ENCODE peak calls at places on chromosomes 2 and 18, in seven cellular contexts. One of them, this sample, is unnamed.

GRCh38 chr2:40451926-40452605 is at the start of gene SLC8A1:
- DNase-seq in K562: no peak
- DNase-seq in HepG2: no peak
- DNase-seq in HCT116: no peak
- DNase-seq in GM12878: no peak
- DNase-seq in endothelial cell of umbilical vein: peak
- DNase-seq in H1: no peak
- DNase-seq in this sample: no peak

GRCh38 chr2:240898108-240898730 is 2.3 kb upstream of the MAB21L4 start:
- DNase-seq in H1: no peak
- DNase-seq in HepG2: no peak
- DNase-seq in GM12878: no peak
- DNase-seq in HCT116: no peak
- DNase-seq in endothelial cell of umbilical vein: peak
- DNase-seq in K562: no peak
- DNase-seq in this sample: no peak

GRCh38 chr2:46298522-46299351 is 1.5 kb downstream of the EPAS1 start:
- DNase-seq in HepG2: no peak
- DNase-seq in H1: no peak
- DNase-seq in endothelial cell of umbilical vein: peak
- DNase-seq in GM12878: no peak
- DNase-seq in HCT116: no peak
- DNase-seq in K562: peak
- DNase-seq in this sample: no peak

GRCh38 chr18:79515944-79516351 is 120.2 kb downstream of the NFATC1 start:
- DNase-seq in K562: no peak
- DNase-seq in H1: no peak
- DNase-seq in GM12878: no peak
- DNase-seq in endothelial cell of umbilical vein: no peak
- DNase-seq in HepG2: peak
- DNase-seq in HCT116: no peak
- DNase-seq in this sample: no peak

GRCh38 chr18:27839141-27839540 is 337.8 kb downstream of the CDH2 start:
- DNase-seq in endothelial cell of umbilical vein: peak
- DNase-seq in K562: no peak
- DNase-seq in HepG2: peak
- DNase-seq in GM12878: no peak
- DNase-seq in HCT116: no peak
- DNase-seq in H1: no peak
- DNase-seq in this sample: no peak

GRCh38 chr2:9768388-9768787 is 74.9 kb upstream of the TAF1B start:
- DNase-seq in K562: peak
- DNase-seq in H1: peak
- DNase-seq in GM12878: no peak
- DNase-seq in HCT116: no peak
- DNase-seq in HepG2: peak
- DNase-seq in endothelial cell of umbilical vein: no peak
- DNase-seq in this sample: no peak

GRCh38 chr2:55862673-55863390 is 60.8 kb downstream of the EFEMP1 start:
- DNase-seq in endothelial cell of umbilical vein: peak
- DNase-seq in HepG2: no peak
- DNase-seq in K562: no peak
- DNase-seq in GM12878: no peak
- DNase-seq in HCT116: no peak
- DNase-seq in H1: no peak
- DNase-seq in this sample: no peak

GRCh38 chr18:23453657-23454011 is 547 bp downstream of the RIOK3 start:
- DNase-seq in K562: no peak
- DNase-seq in HCT116: no peak
- DNase-seq in endothelial cell of umbilical vein: peak
- DNase-seq in GM12878: no peak
- DNase-seq in H1: no peak
- DNase-seq in HepG2: peak
- DNase-seq in this sample: no peak

GRCh38 chr18:58398648-58399398 is 230.1 kb downstream of the ALPK2 start:
- DNase-seq in GM12878: no peak
- DNase-seq in endothelial cell of umbilical vein: no peak
- DNase-seq in HepG2: peak
- DNase-seq in H1: no peak
- DNase-seq in K562: no peak
- DNase-seq in HCT116: no peak
- DNase-seq in this sample: no peak

GRCh38 chr2:99998981-99999380 is 143.4 kb downstream of the AFF3 start:
- DNase-seq in H1: no peak
- DNase-seq in HCT116: no peak
- DNase-seq in GM12878: no peak
- DNase-seq in K562: no peak
- DNase-seq in endothelial cell of umbilical vein: no peak
- DNase-seq in HepG2: no peak
- DNase-seq in this sample: no peak

GRCh38 chr18:50569930-50570329 is 10.0 kb downstream of the MAPK4 start:
- DNase-seq in HCT116: no peak
- DNase-seq in GM12878: no peak
- DNase-seq in K562: no peak
- DNase-seq in HepG2: no peak
- DNase-seq in H1: no peak
- DNase-seq in endothelial cell of umbilical vein: no peak
- DNase-seq in this sample: no peak

GRCh38 chr2:9950521-9951271 is 797 bp upstream of the GRHL1 start:
- DNase-seq in endothelial cell of umbilical vein: peak
- DNase-seq in K562: no peak
- DNase-seq in HepG2: no peak
- DNase-seq in GM12878: no peak
- DNase-seq in HCT116: no peak
- DNase-seq in H1: no peak
- DNase-seq in this sample: no peak

GRCh38 chr18:22311301-22311700 is 106.4 kb downstream of the CTAGE1 start:
- DNase-seq in K562: no peak
- DNase-seq in endothelial cell of umbilical vein: peak
- DNase-seq in HepG2: no peak
- DNase-seq in GM12878: no peak
- DNase-seq in HCT116: no peak
- DNase-seq in H1: no peak
- DNase-seq in this sample: no peak

GRCh38 chr2:64456298-64456697 is 2.3 kb downstream of the LGALSL start:
- DNase-seq in GM12878: no peak
- DNase-seq in H1: no peak
- DNase-seq in K562: no peak
- DNase-seq in endothelial cell of umbilical vein: no peak
- DNase-seq in HepG2: no peak
- DNase-seq in HCT116: no peak
- DNase-seq in this sample: no peak

GRCh38 chr2:64455031-64455332 is 1.0 kb downstream of the LGALSL start:
- DNase-seq in HepG2: no peak
- DNase-seq in HCT116: no peak
- DNase-seq in endothelial cell of umbilical vein: no peak
- DNase-seq in K562: no peak
- DNase-seq in H1: no peak
- DNase-seq in GM12878: no peak
- DNase-seq in this sample: no peak

GRCh38 chr2:64454316-64455030 is 511 bp downstream of the LGALSL start:
- DNase-seq in GM12878: no peak
- DNase-seq in HCT116: no peak
- DNase-seq in HepG2: no peak
- DNase-seq in endothelial cell of umbilical vein: peak
- DNase-seq in H1: no peak
- DNase-seq in K562: peak
- DNase-seq in this sample: no peak

GRCh38 chr2:64455545-64455944 is 1.6 kb downstream of the LGALSL start:
- DNase-seq in HepG2: peak
- DNase-seq in GM12878: no peak
- DNase-seq in HCT116: no peak
- DNase-seq in H1: no peak
- DNase-seq in endothelial cell of umbilical vein: no peak
- DNase-seq in K562: no peak
- DNase-seq in this sample: no peak

GRCh38 chr2:64453710-64454315 is at the start of gene LGALSL:
- DNase-seq in HCT116: peak
- DNase-seq in H1: no peak
- DNase-seq in HepG2: peak
- DNase-seq in GM12878: no peak
- DNase-seq in K562: peak
- DNase-seq in endothelial cell of umbilical vein: peak
- DNase-seq in this sample: no peak
- H3K9ac ChIP-seq in HCT116: peak
- H3K9ac ChIP-seq in H1: peak
- H3K9ac ChIP-seq in HepG2: peak
- H3K9ac ChIP-seq in GM12878: peak
- H3K9ac ChIP-seq in K562: peak
- H3K9ac ChIP-seq in endothelial cell of umbilical vein: peak
- H3K9ac ChIP-seq in this sample: peak

DNA sequence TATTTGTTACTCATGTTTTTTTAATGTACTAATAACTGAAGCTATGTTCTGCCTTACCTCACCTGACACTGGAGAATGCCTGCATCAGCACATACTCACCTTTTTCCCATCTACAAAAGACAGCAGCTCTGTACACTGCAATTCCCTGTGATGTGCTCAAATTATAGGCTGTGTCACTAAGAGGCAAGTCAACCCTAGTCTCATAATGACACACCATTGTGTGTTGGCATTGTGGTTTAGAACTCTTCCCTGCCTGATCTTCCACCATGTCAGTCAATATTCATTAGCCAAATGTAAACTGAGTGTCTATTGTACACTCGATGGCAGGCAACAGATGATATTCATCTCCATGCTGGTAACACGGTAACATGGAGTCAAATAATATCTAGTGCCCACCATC is 332.1 kb upstream of the TCF4 start:
- DNase-seq in GM12878: no peak
- DNase-seq in HepG2: no peak
- DNase-seq in endothelial cell of umbilical vein: no peak
- DNase-seq in HCT116: no peak
- DNase-seq in K562: no peak
- DNase-seq in H1: no peak
- DNase-seq in this sample: no peak
- TF ChIP-seq POLR2AphosphoS5 in GM12878: no peak
- TF ChIP-seq POLR2AphosphoS5 in HepG2: no peak
- TF ChIP-seq POLR2AphosphoS5 in endothelial cell of umbilical vein: no peak
- TF ChIP-seq POLR2AphosphoS5 in HCT116: no peak
- TF ChIP-seq POLR2AphosphoS5 in K562: no peak
- TF ChIP-seq POLR2AphosphoS5 in H1: no peak
- TF ChIP-seq POLR2AphosphoS5 in this sample: no peak

DNA sequence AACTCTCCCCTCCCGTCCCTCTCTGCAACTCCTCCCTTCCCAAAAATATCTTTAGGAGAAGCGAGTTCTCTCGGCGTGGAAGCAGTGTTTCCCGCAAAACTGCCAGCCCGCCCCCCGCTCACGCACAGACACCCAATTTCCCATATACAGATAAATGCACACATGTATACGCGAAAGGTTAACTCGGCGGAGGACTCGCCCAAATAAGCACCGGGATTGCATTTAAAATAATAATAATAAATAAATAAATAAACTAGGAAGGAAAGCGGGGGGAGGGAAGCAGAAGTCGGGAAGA is 70.0 kb upstream of the PSMD14 start:
- DNase-seq in HCT116: no peak
- DNase-seq in H1: no peak
- DNase-seq in endothelial cell of umbilical vein: no peak
- DNase-seq in K562: no peak
- DNase-seq in GM12878: no peak
- DNase-seq in HepG2: no peak
- DNase-seq in this sample: no peak
- TF ChIP-seq EZH2 in HCT116: no peak
- TF ChIP-seq EZH2 in H1: no peak
- TF ChIP-seq EZH2 in endothelial cell of umbilical vein: no peak
- TF ChIP-seq EZH2 in K562: no peak
- TF ChIP-seq EZH2 in GM12878: no peak
- TF ChIP-seq EZH2 in HepG2: no peak
- TF ChIP-seq EZH2 in this sample: no peak

DNA sequence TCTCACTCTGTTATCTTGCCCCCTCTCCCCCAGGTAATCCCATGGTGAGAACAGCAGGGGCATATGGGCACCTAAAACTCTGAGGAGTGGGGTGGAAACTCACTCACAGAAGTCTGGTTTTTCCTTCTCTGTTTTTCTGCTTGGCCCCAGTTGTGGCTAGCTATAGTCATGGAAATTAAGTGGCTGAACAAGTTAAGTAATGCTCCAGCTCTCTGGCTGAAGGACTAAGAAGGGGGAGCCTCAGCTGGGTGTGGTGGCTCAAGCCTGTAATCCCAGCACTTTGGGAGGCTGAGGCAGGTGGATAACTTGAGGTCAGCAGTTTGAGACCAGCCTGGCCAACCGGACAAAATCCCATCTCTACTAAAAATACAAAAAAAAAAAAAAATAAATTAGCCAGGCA is 261.0 kb downstream of the TPGS2 start:
- DNase-seq in endothelial cell of umbilical vein: no peak
- DNase-seq in HepG2: no peak
- DNase-seq in H1: no peak
- DNase-seq in K562: no peak
- DNase-seq in GM12878: no peak
- DNase-seq in HCT116: no peak
- DNase-seq in this sample: no peak
- H3K9ac ChIP-seq in endothelial cell of umbilical vein: no peak
- H3K9ac ChIP-seq in HepG2: no peak
- H3K9ac ChIP-seq in H1: no peak
- H3K9ac ChIP-seq in K562: no peak
- H3K9ac ChIP-seq in GM12878: no peak
- H3K9ac ChIP-seq in HCT116: no peak
- H3K9ac ChIP-seq in this sample: no peak

GRCh38 chr2:127058656-127059252 is 48.2 kb downstream of the BIN1 start:
- DNase-seq in HepG2: no peak
- DNase-seq in K562: peak
- DNase-seq in H1: no peak
- DNase-seq in endothelial cell of umbilical vein: no peak
- DNase-seq in HCT116: no peak
- DNase-seq in GM12878: no peak
- DNase-seq in this sample: no peak

GRCh38 chr2:127060264-127060945 is 46.5 kb downstream of the BIN1 start:
- DNase-seq in HepG2: no peak
- DNase-seq in endothelial cell of umbilical vein: no peak
- DNase-seq in K562: no peak
- DNase-seq in HCT116: no peak
- DNase-seq in GM12878: no peak
- DNase-seq in H1: no peak
- DNase-seq in this sample: no peak

GRCh38 chr2:127059559-127059958 is 47.4 kb downstream of the BIN1 start:
- DNase-seq in GM12878: no peak
- DNase-seq in K562: no peak
- DNase-seq in endothelial cell of umbilical vein: no peak
- DNase-seq in H1: no peak
- DNase-seq in HCT116: no peak
- DNase-seq in HepG2: no peak
- DNase-seq in this sample: no peak

GRCh38 chr2:127063701-127064590 is 43.0 kb downstream of the BIN1 start:
- DNase-seq in GM12878: no peak
- DNase-seq in HepG2: no peak
- DNase-seq in H1: no peak
- DNase-seq in K562: no peak
- DNase-seq in endothelial cell of umbilical vein: no peak
- DNase-seq in HCT116: no peak
- DNase-seq in this sample: no peak

GRCh38 chr2:127061377-127062273 is 45.3 kb downstream of the BIN1 start:
- DNase-seq in K562: no peak
- DNase-seq in HepG2: no peak
- DNase-seq in GM12878: no peak
- DNase-seq in H1: no peak
- DNase-seq in HCT116: no peak
- DNase-seq in endothelial cell of umbilical vein: peak
- DNase-seq in this sample: peak
- TF ChIP-seq POLR2AphosphoS5 in K562: no peak
- TF ChIP-seq POLR2AphosphoS5 in HepG2: no peak
- TF ChIP-seq POLR2AphosphoS5 in GM12878: no peak
- TF ChIP-seq POLR2AphosphoS5 in H1: no peak
- TF ChIP-seq POLR2AphosphoS5 in HCT116: no peak
- TF ChIP-seq POLR2AphosphoS5 in endothelial cell of umbilical vein: peak
- TF ChIP-seq POLR2AphosphoS5 in this sample: peak